ENCODE peak calls at places on chromosomes 7 and 10, in five cellular contexts. D, W, P, I and F are unnamed samples.

GRCh38 chr7:48526375-48526732 is 355.1 kb downstream of the ABCA13 start:
- DNase-seq in D (no peak), W (no peak), P (no peak), I (no peak), F (no peak)

GRCh38 chr7:114415054-114415997 is 711 bp downstream of the FOXP2 start:
- DNase-seq in D (no peak), W (no peak), P (no peak), I (no peak), F (no peak)

GRCh38 chr10:8439040-8439439 is 384.6 kb downstream of the GATA3 start:
- DNase-seq in D (no peak), W (no peak), P (no peak), I (no peak), F (no peak)

GRCh38 chr7:130254555-130254954 is 12.1 kb upstream of the CPA2 start:
- DNase-seq in D (no peak), W (no peak), P (no peak), I (no peak), F (no peak)

GRCh38 chr7:104980969-104981670 is 32.9 kb upstream of the KMT2E start:
- DNase-seq in D (no peak), W (peak), P (no peak), I (no peak), F (no peak)

GRCh38 chr10:100528885-100529472 is 692 bp downstream of the NDUFB8 start:
- DNase-seq in D (no peak), W (no peak), P (no peak), I (no peak), F (no peak)

GRCh38 chr10:90834326-90834725 is 23.5 kb downstream of the HTR7 start:
- DNase-seq in D (no peak), W (no peak), P (no peak), I (no peak), F (no peak)

GRCh38 chr10:15745748-15746147 is 26.0 kb upstream of the ITGA8 start:
- DNase-seq in D (peak), W (no peak), P (peak), I (no peak), F (no peak)

GRCh38 chr7:28041508-28042314 is 138.9 kb downstream of the JAZF1 start:
- DNase-seq in D (no peak), W (peak), P (no peak), I (no peak), F (no peak)

GRCh38 chr10:129865960-129866359 is 98.1 kb downstream of the EBF3 start:
- DNase-seq in D (no peak), W (no peak), P (no peak), I (no peak), F (no peak)

GRCh38 chr10:116973946-116974345 is 31.0 kb downstream of the SHTN1 start:
- DNase-seq in D (no peak), W (no peak), P (no peak), I (no peak), F (no peak)

GRCh38 chr10:114902151-114902550 is 35.8 kb upstream of the TRUB1 start:
- DNase-seq in D (no peak), W (no peak), P (no peak), I (no peak), F (no peak)

GRCh38 chr7:103778929-103779328 is 210.5 kb downstream of the RELN start:
- DNase-seq in D (no peak), W (no peak), P (no peak), I (no peak), F (no peak)

GRCh38 chr7:45593121-45593541 is 19.0 kb downstream of the ADCY1 start:
- DNase-seq in D (no peak), W (no peak), P (no peak), I (no peak), F (no peak)

GRCh38 chr7:44212018-44212417 is 11.2 kb downstream of the YKT6 start:
- DNase-seq in D (no peak), W (no peak), P (no peak), I (no peak), F (no peak)

GRCh38 chr10:113310317-113310716 is 242.5 kb upstream of the HABP2 start:
- DNase-seq in D (no peak), W (no peak), P (no peak), I (no peak), F (no peak)

GRCh38 chr7:44486693-44487092 is 3.8 kb downstream of the NUDCD3 start:
- DNase-seq in D (no peak), W (peak), P (no peak), I (no peak), F (no peak)

GRCh38 chr7:142364551-142364950 is 106.7 kb upstream of the PRSS58 start:
- DNase-seq in D (no peak), W (no peak), P (no peak), I (no peak), F (no peak)

GRCh38 chr10:17244712-17245365 is 16.8 kb downstream of the VIM start:
- DNase-seq in D (no peak), W (no peak), P (no peak), I (no peak), F (no peak)

GRCh38 chr10:28959850-28960501 is 282.7 kb downstream of the BAMBI start:
- DNase-seq in D (no peak), W (no peak), P (no peak), I (no peak), F (peak)

GRCh38 chr10:50322075-50322474 is 70.8 kb upstream of the ASAH2 start:
- DNase-seq in D (no peak), W (peak), P (no peak), I (no peak), F (no peak)

GRCh38 chr10:114987995-114988394 is 50.0 kb downstream of the TRUB1 start:
- DNase-seq in D (no peak), W (no peak), P (no peak), I (no peak), F (no peak)

GRCh38 chr7:30285531-30286284 is 1.3 kb downstream of the ZNRF2 start:
- DNase-seq in D (peak), W (peak), P (peak), I (peak), F (no peak)

DNA sequence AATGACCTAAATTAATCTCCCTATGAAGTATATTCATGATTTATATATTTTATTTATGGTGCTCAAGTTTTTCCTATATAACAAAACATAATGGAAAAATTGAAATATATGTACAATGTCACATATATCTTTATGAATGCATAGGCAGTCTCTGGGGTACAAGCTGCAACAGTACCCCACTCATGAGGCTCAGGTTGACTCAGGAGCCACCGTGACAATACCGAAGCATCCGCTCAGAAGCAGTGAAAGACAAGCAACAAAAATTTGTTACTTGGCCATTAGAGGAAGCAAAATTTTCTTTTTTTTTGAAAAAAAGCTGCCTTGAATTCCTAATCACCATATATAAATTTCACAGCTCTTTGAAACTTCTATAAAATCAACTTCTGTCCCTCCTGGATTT is 2.9 kb downstream of the NAMPT start:
- DNase-seq in D (no peak), W (no peak), P (no peak), I (no peak), F (no peak)
- H3K27ac ChIP-seq in D (no peak), W (peak), P (peak), I (no peak), F (peak)

GRCh38 chr10:25536027-25536426 is 361.2 kb downstream of the GPR158 start:
- DNase-seq in D (no peak), W (no peak), P (no peak), I (no peak), F (no peak)
- H3K27ac ChIP-seq in D (no peak), W (no peak), P (no peak), I (no peak), F (no peak)

DNA sequence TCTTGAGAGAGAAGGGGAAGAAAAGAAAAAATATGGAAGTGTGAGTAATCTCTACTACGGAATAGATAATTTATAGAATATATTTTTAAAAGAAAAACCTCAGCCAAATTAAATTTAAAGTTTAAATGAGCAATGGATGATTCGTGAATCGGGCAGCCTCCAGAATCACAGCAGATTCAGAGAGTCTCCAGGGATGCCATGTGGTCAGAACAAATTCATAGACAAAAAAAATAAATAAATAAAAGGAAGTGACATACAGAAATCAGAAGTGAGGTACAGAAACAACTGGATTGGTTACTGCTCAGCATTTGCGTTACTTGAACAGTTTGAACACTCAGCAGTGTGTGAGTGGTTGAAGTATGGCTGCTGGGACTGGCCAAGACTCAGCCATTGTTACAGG is 53.0 kb downstream of the PHYHIPL start:
- DNase-seq in D (no peak), W (no peak), P (no peak), I (no peak), F (no peak)
- H3K27ac ChIP-seq in D (no peak), W (no peak), P (no peak), I (no peak), F (no peak)

DNA sequence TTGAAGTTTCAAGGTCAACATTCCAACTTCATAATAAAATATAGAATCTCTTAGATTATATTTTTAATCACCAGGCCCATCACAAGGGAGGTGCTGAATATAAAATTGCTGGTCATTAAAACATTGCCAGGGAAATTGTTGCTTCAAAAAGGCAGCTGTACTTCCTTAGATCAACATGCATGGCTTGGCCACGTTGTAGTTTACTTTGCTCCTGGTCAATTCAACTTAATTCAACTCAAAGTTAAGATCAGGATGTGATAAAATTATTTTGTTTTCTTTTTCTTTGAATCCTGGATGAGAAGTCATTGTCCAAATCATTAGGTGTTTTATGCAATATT is 317.4 kb downstream of the PAXIP1 start:
- DNase-seq in D (no peak), W (no peak), P (no peak), I (no peak), F (no peak)
- H3K27ac ChIP-seq in D (no peak), W (no peak), P (no peak), I (no peak), F (no peak)

GRCh38 chr7:141158562-141158961 is 84.7 kb downstream of the TMEM178B start:
- DNase-seq in D (peak), W (peak), P (peak), I (no peak), F (no peak)

GRCh38 chr7:141156446-141156845 is 82.6 kb downstream of the TMEM178B start:
- DNase-seq in D (no peak), W (no peak), P (no peak), I (no peak), F (no peak)

GRCh38 chr7:141154131-141154732 is 80.4 kb downstream of the TMEM178B start:
- DNase-seq in D (no peak), W (no peak), P (no peak), I (no peak), F (no peak)

GRCh38 chr7:141160246-141160855 is 86.5 kb downstream of the TMEM178B start:
- DNase-seq in D (no peak), W (no peak), P (no peak), I (no peak), F (no peak)

DNA sequence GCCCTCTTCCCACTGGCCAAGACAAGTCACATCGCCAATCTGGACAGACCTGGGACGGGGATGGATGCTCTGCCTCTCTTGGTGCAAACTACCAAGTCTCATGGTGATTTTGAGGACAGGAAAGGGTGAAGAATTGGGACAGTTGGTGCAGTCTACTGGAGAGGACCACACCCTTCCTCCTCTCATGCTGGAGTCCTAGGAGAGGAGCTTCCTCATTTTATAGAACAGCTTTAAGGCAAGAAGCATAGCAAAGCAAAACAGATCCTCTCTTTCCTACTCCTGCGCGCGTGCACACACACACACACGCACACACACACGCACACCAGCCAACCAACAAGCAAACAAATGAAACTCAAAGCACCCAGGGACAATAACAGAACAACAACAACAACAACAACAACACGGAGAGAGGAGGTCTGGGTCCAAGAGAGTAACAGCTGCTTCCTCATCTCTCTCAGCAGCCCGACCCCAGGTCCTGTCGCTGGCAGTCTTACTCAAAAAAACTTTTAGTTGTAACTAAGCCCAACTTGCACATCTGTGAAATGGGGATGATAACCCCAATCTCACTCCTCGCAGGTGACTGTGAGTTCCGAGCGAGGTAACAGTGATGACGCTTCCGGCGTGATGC is 83.4 kb downstream of the TMEM178B start:
- DNase-seq in D (no peak), W (no peak), P (no peak), I (no peak), F (no peak)
- H3K27ac ChIP-seq in D (no peak), W (no peak), P (no peak), I (no peak), F (no peak)

GRCh38 chr10:119415536-119416527 is 126.7 kb downstream of the RGS10 start:
- DNase-seq in D (peak), W (no peak), P (peak), I (no peak), F (no peak)

GRCh38 chr10:119412831-119413737 is 129.4 kb downstream of the RGS10 start:
- DNase-seq in D (peak), W (no peak), P (no peak), I (no peak), F (no peak)

GRCh38 chr10:119415121-119415520 is 127.4 kb downstream of the RGS10 start:
- DNase-seq in D (no peak), W (no peak), P (no peak), I (no peak), F (no peak)

GRCh38 chr10:119412244-119412750 is 130.2 kb downstream of the RGS10 start:
- DNase-seq in D (peak), W (no peak), P (peak), I (peak), F (no peak)

DNA sequence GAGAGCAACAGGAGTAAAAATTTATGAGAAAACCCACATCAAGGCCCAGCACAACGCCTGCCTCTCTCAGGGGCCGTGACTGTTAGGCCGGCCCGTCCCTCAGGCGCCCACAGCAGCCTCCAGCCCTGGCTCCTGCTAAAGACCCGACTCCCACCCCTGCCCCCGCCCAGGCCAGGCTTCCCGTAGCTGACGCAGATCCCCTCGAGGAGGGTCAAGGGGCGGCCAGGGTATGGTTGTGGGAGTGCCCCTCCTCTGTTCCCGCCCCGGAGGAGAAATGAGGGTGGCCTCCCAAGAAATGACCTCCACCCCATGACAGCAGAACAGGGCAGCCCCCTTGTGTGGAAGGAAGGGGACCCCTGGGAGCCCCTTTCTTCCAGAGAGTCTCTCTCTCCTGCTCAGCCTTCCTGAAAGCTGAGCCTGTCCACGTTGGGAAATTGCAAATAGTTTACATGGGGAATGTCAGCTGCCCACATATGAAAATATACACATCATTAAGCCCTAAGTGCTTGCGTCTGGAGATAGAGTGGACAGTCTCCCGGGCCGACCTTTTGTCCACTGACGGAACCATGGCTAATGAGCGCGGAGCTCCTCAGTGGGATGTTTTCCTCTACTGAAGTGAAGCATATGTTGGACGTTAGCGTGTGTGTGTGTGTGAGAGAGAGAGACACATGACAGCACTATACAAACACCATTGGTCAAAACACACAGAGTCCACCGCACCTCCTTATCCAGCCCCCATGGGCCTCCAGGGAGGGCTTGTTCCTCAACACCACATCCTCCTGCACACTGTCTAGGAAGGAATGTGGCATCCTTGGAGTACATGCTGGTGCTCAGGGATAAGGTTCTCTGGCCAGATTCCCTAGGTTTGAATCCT is 128.5 kb downstream of the RGS10 start:
- DNase-seq in D (peak), W (no peak), P (peak), I (peak), F (no peak)
- H3K27ac ChIP-seq in D (peak), W (no peak), P (peak), I (peak), F (no peak)

GRCh38 chr7:96235281-96235680 is 86.6 kb downstream of the SLC25A13 start:
- DNase-seq in D (no peak), W (no peak), P (no peak), I (no peak), F (no peak)

GRCh38 chr7:96238976-96239766 is 82.7 kb downstream of the SLC25A13 start:
- DNase-seq in D (no peak), W (no peak), P (no peak), I (no peak), F (no peak)

GRCh38 chr7:96238474-96238873 is 83.4 kb downstream of the SLC25A13 start:
- DNase-seq in D (no peak), W (no peak), P (no peak), I (no peak), F (no peak)

GRCh38 chr7:96237040-96237439 is 84.9 kb downstream of the SLC25A13 start:
- DNase-seq in D (no peak), W (no peak), P (no peak), I (no peak), F (no peak)

GRCh38 chr7:96236198-96237039 is 85.5 kb downstream of the SLC25A13 start:
- DNase-seq in D (peak), W (no peak), P (peak), I (peak), F (no peak)
- H3K27ac ChIP-seq in D (peak), W (no peak), P (peak), I (no peak), F (no peak)

GRCh38 chr7:80835251-80835650 is 83.6 kb downstream of the SEMA3C start:
- DNase-seq in D (no peak), W (no peak), P (no peak), I (no peak), F (no peak)
- H3K27ac ChIP-seq in D (no peak), W (peak), P (no peak), I (no peak), F (no peak)

DNA sequence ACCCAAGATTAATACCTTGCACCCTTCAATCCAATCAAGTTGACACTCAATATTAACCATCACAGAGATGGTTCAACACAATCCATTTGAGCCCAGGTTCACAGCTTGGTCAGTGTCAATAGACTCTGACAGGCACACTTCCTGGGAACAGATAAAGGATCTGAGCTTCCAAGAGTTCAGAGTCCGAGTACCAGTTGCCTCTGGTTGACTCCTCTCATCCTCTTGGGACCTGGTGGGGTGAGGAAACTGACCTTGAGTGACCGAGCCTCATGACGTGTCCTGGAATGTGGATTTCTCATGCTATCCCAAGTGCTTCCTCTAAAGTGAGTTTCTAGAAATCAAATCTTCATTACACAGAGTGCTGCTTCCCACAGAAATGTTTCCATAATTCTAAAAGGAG is 162.0 kb downstream of the CYP26A1 start:
- DNase-seq in D (no peak), W (peak), P (no peak), I (no peak), F (no peak)
- H3K27ac ChIP-seq in D (no peak), W (no peak), P (no peak), I (no peak), F (no peak)